ENCODE peak calls at places on chromosomes 13 and 19, in four cellular contexts. One of them, this sample, is unnamed.

GRCh38 chr13:105997436-105998232 is 537.8 kb downstream of the EFNB2 start:
- DNase-seq in choroid plexus epithelial cell: no peak
- DNase-seq in fibroblast of pulmonary artery: peak; percentile 34
- DNase-seq in OCI-LY7: no peak
- DNase-seq in this sample: no peak

GRCh38 chr19:6465006-6465405 is 935 bp downstream of the CRB3 start:
- DNase-seq in choroid plexus epithelial cell: no peak
- DNase-seq in fibroblast of pulmonary artery: no peak
- DNase-seq in OCI-LY7: no peak
- DNase-seq in this sample: no peak

GRCh38 chr13:47250141-47250540 is 353.3 kb upstream of the HTR2A start:
- DNase-seq in choroid plexus epithelial cell: peak; percentile 10
- DNase-seq in fibroblast of pulmonary artery: peak; percentile 88
- DNase-seq in OCI-LY7: no peak
- DNase-seq in this sample: peak; percentile 9

GRCh38 chr19:47713046-47714021 is at the start of gene EHD2:
- DNase-seq in choroid plexus epithelial cell: peak; percentile 81
- DNase-seq in fibroblast of pulmonary artery: peak; percentile 84
- DNase-seq in OCI-LY7: no peak
- DNase-seq in this sample: peak; percentile 33

GRCh38 chr13:83752141-83752540 is 130.1 kb downstream of the SLITRK1 start:
- DNase-seq in choroid plexus epithelial cell: peak; percentile 80
- DNase-seq in fibroblast of pulmonary artery: peak; percentile 67
- DNase-seq in OCI-LY7: no peak
- DNase-seq in this sample: peak; percentile 34

GRCh38 chr19:2693492-2693891 is 9.0 kb downstream of the GNG7 start:
- DNase-seq in choroid plexus epithelial cell: no peak
- DNase-seq in fibroblast of pulmonary artery: no peak
- DNase-seq in OCI-LY7: no peak
- DNase-seq in this sample: no peak

GRCh38 chr19:8491574-8491973 is 10.9 kb downstream of the PRAM1 start:
- DNase-seq in choroid plexus epithelial cell: no peak
- DNase-seq in fibroblast of pulmonary artery: no peak
- DNase-seq in OCI-LY7: no peak
- DNase-seq in this sample: no peak

GRCh38 chr13:100674363-100674847 is at the start of gene TMTC4:
- DNase-seq in choroid plexus epithelial cell: no peak
- DNase-seq in fibroblast of pulmonary artery: no peak
- DNase-seq in OCI-LY7: no peak
- DNase-seq in this sample: no peak

GRCh38 chr13:19817510-19818158 is 34.9 kb upstream of the PSPC1 start:
- DNase-seq in choroid plexus epithelial cell: no peak
- DNase-seq in fibroblast of pulmonary artery: no peak
- DNase-seq in OCI-LY7: no peak
- DNase-seq in this sample: no peak

GRCh38 chr13:74641586-74641985 is 507.4 kb upstream of the KLF12 start:
- DNase-seq in choroid plexus epithelial cell: peak; percentile 10
- DNase-seq in fibroblast of pulmonary artery: peak; percentile 14
- DNase-seq in OCI-LY7: no peak
- DNase-seq in this sample: peak; percentile 49

GRCh38 chr19:54030895-54031586 is 32.7 kb downstream of the VSTM1 start:
- DNase-seq in choroid plexus epithelial cell: peak; percentile 52
- DNase-seq in fibroblast of pulmonary artery: peak; percentile 49
- DNase-seq in OCI-LY7: peak; percentile 14
- DNase-seq in this sample: no peak

GRCh38 chr19:35544110-35544802 is 1.2 kb upstream of the TMEM147 start:
- DNase-seq in choroid plexus epithelial cell: no peak
- DNase-seq in fibroblast of pulmonary artery: no peak
- DNase-seq in OCI-LY7: no peak
- DNase-seq in this sample: no peak

GRCh38 chr19:38658462-38659306 is 11.2 kb downstream of the ACTN4 start:
- DNase-seq in choroid plexus epithelial cell: peak; percentile 100
- DNase-seq in fibroblast of pulmonary artery: peak; percentile 100
- DNase-seq in OCI-LY7: no peak
- DNase-seq in this sample: peak; percentile 100

GRCh38 chr13:58085819-58086218 is 454.3 kb downstream of the PCDH17 start:
- DNase-seq in choroid plexus epithelial cell: no peak
- DNase-seq in fibroblast of pulmonary artery: peak; percentile 1
- DNase-seq in OCI-LY7: no peak
- DNase-seq in this sample: no peak

GRCh38 chr19:12647490-12648071 is 19.0 kb downstream of the MAN2B1 start:
- DNase-seq in choroid plexus epithelial cell: peak; percentile 51
- DNase-seq in fibroblast of pulmonary artery: peak; percentile 46
- DNase-seq in OCI-LY7: no peak
- DNase-seq in this sample: peak; percentile 39

GRCh38 chr13:50543767-50544166 is 299.7 kb downstream of the DLEU7 start:
- DNase-seq in choroid plexus epithelial cell: peak; percentile 91
- DNase-seq in fibroblast of pulmonary artery: peak; percentile 72
- DNase-seq in OCI-LY7: no peak
- DNase-seq in this sample: peak; percentile 64

GRCh38 chr19:13122275-13122878 is 4.3 kb downstream of the NACC1 start:
- DNase-seq in choroid plexus epithelial cell: no peak
- DNase-seq in fibroblast of pulmonary artery: no peak
- DNase-seq in OCI-LY7: no peak
- DNase-seq in this sample: no peak

GRCh38 chr13:50668882-50669281 is 174.6 kb downstream of the DLEU7 start:
- DNase-seq in choroid plexus epithelial cell: no peak
- DNase-seq in fibroblast of pulmonary artery: no peak
- DNase-seq in OCI-LY7: peak; percentile 32
- DNase-seq in this sample: no peak

GRCh38 chr19:18603255-18603957 is 3.2 kb downstream of the CRLF1 start:
- DNase-seq in choroid plexus epithelial cell: peak; percentile 31
- DNase-seq in fibroblast of pulmonary artery: peak; percentile 25
- DNase-seq in OCI-LY7: no peak
- DNase-seq in this sample: no peak
- TF ChIP-seq CTCF in choroid plexus epithelial cell: peak; percentile 46
- TF ChIP-seq CTCF in fibroblast of pulmonary artery: peak; percentile 33
- TF ChIP-seq CTCF in OCI-LY7: peak; percentile 20
- TF ChIP-seq CTCF in this sample: no peak

GRCh38 chr13:80338781-80339577 is 1.9 kb downstream of the SPRY2 start:
- DNase-seq in choroid plexus epithelial cell: peak; percentile 87
- DNase-seq in fibroblast of pulmonary artery: peak; percentile 87
- DNase-seq in OCI-LY7: no peak
- DNase-seq in this sample: peak; percentile 55
- TF ChIP-seq CTCF in choroid plexus epithelial cell: peak; percentile 57
- TF ChIP-seq CTCF in fibroblast of pulmonary artery: peak; percentile 33
- TF ChIP-seq CTCF in OCI-LY7: no peak
- TF ChIP-seq CTCF in this sample: peak; percentile 5

DNA sequence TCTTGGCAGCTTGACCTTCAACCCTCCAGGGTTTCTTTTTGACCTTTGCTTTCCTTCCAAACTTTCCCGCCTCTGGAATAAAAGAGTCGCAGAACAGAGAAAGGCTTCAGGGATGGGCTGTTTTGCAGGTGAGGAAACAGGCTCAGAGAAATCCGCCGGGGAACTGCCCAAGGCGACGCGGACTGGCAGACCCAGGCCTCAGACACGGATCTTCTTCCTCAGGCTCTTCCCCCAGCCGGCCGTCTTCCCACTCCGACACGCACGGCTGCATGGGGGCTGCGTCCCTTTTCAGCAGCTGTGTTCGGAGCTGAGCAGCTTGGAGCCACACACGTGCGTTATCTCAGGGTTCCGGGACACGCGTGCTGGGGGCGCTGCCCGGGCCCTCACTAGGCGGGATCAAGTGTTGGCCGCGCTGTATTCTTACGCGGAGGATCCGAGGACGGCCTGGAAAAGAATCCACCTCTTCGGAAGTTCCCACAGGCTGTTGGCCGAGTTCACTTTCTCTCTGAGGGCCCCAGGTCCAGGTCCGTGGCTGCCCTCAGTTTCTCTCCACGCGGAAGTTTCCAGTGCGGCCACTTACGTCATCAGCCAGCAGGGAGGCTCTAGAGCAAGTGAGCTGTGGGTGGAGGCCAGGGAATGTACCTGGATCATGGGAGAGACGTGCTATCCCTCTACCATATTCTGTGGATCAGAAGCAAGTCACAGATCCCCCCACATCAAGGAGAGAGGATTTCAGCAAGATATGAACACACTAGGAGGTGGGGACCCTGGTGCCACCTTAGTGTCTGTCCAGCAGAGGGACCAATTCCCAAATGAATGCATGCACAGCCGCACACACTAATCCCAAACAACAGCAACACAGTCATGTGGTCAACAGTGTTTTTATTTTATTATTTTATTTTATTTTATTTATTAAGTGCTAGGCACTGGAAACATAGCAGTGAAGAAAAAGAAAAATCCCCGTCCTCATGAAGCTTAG is 100.4 kb downstream of the ING1 start:
- DNase-seq in choroid plexus epithelial cell: no peak
- DNase-seq in fibroblast of pulmonary artery: no peak
- DNase-seq in OCI-LY7: no peak
- DNase-seq in this sample: no peak
- TF ChIP-seq CTCF in choroid plexus epithelial cell: peak; percentile 16
- TF ChIP-seq CTCF in fibroblast of pulmonary artery: peak; percentile 0
- TF ChIP-seq CTCF in OCI-LY7: no peak
- TF ChIP-seq CTCF in this sample: no peak

GRCh38 chr13:41054919-41055619 is 6.2 kb upstream of the WBP4 start:
- DNase-seq in choroid plexus epithelial cell: no peak
- DNase-seq in fibroblast of pulmonary artery: no peak
- DNase-seq in OCI-LY7: peak; percentile 60
- DNase-seq in this sample: no peak
- TF ChIP-seq CTCF in choroid plexus epithelial cell: peak; percentile 49
- TF ChIP-seq CTCF in fibroblast of pulmonary artery: peak; percentile 30
- TF ChIP-seq CTCF in OCI-LY7: peak; percentile 85
- TF ChIP-seq CTCF in this sample: peak; percentile 46

This sample was measured in bronchial epithelial cell.